ENCODE peak calls at places on chromosomes 4 and X, in six cellular contexts. B is cardiac muscle cell, T is Peyer's patch, V is GM23248, G is A549, D is caudate nucleus. A is an unnamed sample.

GRCh38 chr4:42654606-42655005 is 2.3 kb downstream of the ATP8A1 start:
- DNase-seq in B (peak), T (no peak), V (peak), G (no peak), D (no peak), A (no peak)

GRCh38 chrX:136159615-136160025 is 12.3 kb downstream of the FHL1 start:
- DNase-seq in B (no peak), T (no peak), V (no peak), G (no peak), D (no peak), A (no peak)

GRCh38 chr4:169225058-169225751 is 45.6 kb downstream of the SH3RF1 start:
- DNase-seq in B (peak), T (no peak), V (peak), G (peak), D (no peak), A (no peak)

GRCh38 chrX:65127804-65128203 is 151.6 kb upstream of the ZC4H2 start:
- DNase-seq in B (no peak), T (no peak), V (peak), G (no peak), D (no peak), A (no peak)

GRCh38 chr4:73730292-73730691 is 10.1 kb upstream of the CXCL8 start:
- DNase-seq in B (no peak), T (no peak), V (peak), G (no peak), D (no peak), A (no peak)

GRCh38 chr4:17589355-17589754 is 12.4 kb downstream of the LAP3 start:
- DNase-seq in B (no peak), T (no peak), V (no peak), G (no peak), D (no peak), A (no peak)

GRCh38 chr4:67770422-67770821 is 16.2 kb upstream of the GNRHR start:
- DNase-seq in B (no peak), T (no peak), V (no peak), G (no peak), D (no peak), A (no peak)

GRCh38 chrX:37997096-37997495 is 9.3 kb upstream of the SYTL5 start:
- DNase-seq in B (no peak), T (no peak), V (no peak), G (no peak), D (no peak), A (no peak)

GRCh38 chrX:1134976-1135375 is 77.5 kb downstream of the CRLF2 start:
- DNase-seq in B (no peak), T (no peak), V (no peak), G (no peak), D (no peak), A (no peak)

GRCh38 chrX:123961268-123962005 is at the start of gene STAG2:
- DNase-seq in B (peak), T (peak), V (peak), G (peak), D (peak), A (peak)

GRCh38 chr4:145565328-145565727 is 53.9 kb upstream of the MMAA start:
- DNase-seq in B (no peak), T (no peak), V (no peak), G (no peak), D (no peak), A (no peak)

GRCh38 chrX:30308263-30309138 is 689 bp downstream of the NR0B1 start:
- DNase-seq in B (peak), T (peak), V (peak), G (peak), D (no peak), A (no peak)

GRCh38 chr4:107666134-107666533 is 53.9 kb downstream of the PAPSS1 start:
- DNase-seq in B (peak), T (no peak), V (peak), G (no peak), D (no peak), A (no peak)

GRCh38 chr4:89657931-89658700 is 178.8 kb downstream of the SNCA start:
- DNase-seq in B (peak), T (no peak), V (peak), G (no peak), D (no peak), A (no peak)

DNA sequence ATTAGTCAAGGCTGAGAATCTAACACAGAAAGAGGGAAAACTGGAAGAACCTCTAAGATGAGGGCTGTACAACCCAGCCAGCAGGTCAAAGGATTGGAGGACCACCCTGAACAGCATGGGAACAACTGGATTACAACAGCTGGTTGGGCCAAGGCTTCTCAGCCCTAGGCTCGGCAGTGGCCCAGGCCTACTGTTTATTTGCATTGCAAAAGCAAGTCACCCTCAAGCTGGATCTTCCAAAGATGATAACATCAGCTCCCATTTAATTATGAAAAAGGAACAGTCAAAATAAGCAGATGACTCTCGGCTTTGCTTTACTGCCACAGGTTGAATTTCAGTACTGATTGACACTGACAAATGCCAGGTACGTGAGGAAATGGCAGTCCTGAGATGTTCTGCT is 61.8 kb downstream of the GPC3 start:
- DNase-seq in B (no peak), T (no peak), V (no peak), G (no peak), D (no peak), A (no peak)
- H3K27ac ChIP-seq in B (peak), T (no peak), V (no peak), G (no peak), D (no peak), A (no peak)

GRCh38 chr4:54800831-54801530 is 143.2 kb downstream of the KIT start:
- DNase-seq in B (no peak), T (no peak), V (no peak), G (no peak), D (no peak), A (no peak)
- H3K27ac ChIP-seq in B (no peak), T (no peak), V (no peak), G (no peak), D (no peak), A (no peak)

DNA sequence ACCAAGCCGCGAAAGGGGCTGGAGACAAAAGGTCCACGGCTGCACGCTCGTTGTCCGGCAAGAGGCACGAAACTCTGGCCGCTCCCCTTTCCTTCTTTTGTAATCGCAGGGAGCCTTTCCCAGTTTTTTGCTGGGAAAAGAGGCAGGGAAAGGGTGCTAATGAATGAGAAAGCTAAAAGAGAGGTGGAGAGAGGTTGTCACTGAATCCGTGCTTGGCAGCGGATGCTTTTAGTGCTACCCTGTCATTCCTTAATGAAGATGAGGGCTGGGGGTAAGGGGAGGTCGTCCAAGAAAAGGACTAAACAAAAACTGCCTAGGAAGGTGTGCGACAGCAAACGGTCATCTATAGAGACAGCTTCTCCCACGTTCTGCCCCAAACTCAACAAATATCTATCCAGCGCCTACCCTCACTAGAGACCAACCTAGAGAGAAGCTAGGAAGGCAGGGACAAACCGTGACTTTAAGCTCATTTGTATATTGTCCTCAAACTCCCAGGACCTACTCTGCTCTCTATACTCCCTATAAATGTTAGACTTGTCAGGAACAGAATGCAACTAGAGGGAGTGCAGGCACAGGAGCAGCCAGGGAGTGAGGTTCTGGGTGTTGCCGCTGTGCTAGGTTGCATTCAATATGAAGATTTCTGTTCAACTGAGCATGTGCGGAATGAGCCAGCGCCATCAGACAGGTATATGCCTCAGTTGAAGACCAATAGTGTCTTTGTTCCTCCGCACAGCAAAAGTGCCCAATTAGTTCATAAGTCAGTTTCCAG is 755 bp upstream of the CASK start:
- DNase-seq in B (peak), T (peak), V (peak), G (peak), D (no peak), A (peak)
- H3K27ac ChIP-seq in B (peak), T (peak), V (peak), G (peak), D (peak), A (peak)

GRCh38 chr4:7067147-7067522 is 729 bp downstream of the GRPEL1 start:
- DNase-seq in B (no peak), T (no peak), V (peak), G (no peak), D (no peak), A (no peak)
- H3K27ac ChIP-seq in B (peak), T (peak), V (peak), G (peak), D (no peak), A (peak)